ENCODE peak calls at places on chromosome 18, in nine cellular contexts. R is K562; D is effector memory CD4-positive, alpha-beta T cell; B is activated T-helper 1 cell treated with anti-CD3 and anti-CD28 coated beads, Interleukin-2, amount 50 U/mL, for 16 hours; N is H9; V is NCI-H1930; M is GM06990; H is breast epithelium; P is Panc1. T is an unnamed sample.

GRCh38 chr18:62354171-62354570 is 29.1 kb downstream of the TNFRSF11A start:
- DNase-seq in R (no peak), D (no peak), B (no peak), N (peak), V (no peak), M (no peak), H (no peak), P (no peak), T (no peak)

GRCh38 chr18:78602430-78602829 is 377.2 kb upstream of the SALL3 start:
- DNase-seq in R (no peak), D (no peak), B (no peak), N (no peak), V (no peak), M (no peak), H (no peak), P (no peak), T (no peak)

GRCh38 chr18:62586781-62587487 is 64.1 kb downstream of the ZCCHC2 start:
- DNase-seq in R (no peak), D (no peak), B (no peak), N (no peak), V (no peak), M (no peak), H (no peak), P (no peak), T (no peak)

GRCh38 chr18:35582899-35583558 is 1.5 kb downstream of the GALNT1 start:
- DNase-seq in R (no peak), D (no peak), B (no peak), N (no peak), V (peak), M (no peak), H (no peak), P (no peak), T (peak)

GRCh38 chr18:62790836-62791772 is 75.8 kb downstream of the PHLPP1 start:
- DNase-seq in R (no peak), D (no peak), B (no peak), N (no peak), V (no peak), M (no peak), H (no peak), P (no peak), T (peak)

GRCh38 chr18:27249933-27250332 is 64.8 kb upstream of the CHST9 start:
- DNase-seq in R (no peak), D (no peak), B (no peak), N (no peak), V (no peak), M (no peak), H (no peak), P (no peak), T (no peak)

GRCh38 chr18:58314284-58314683 is 270.3 kb downstream of the NEDD4L start:
- DNase-seq in R (no peak), D (no peak), B (no peak), N (no peak), V (no peak), M (no peak), H (peak), P (no peak), T (peak)

GRCh38 chr18:44839239-44839666 is 158.6 kb downstream of the SETBP1 start:
- DNase-seq in R (peak), D (peak), B (peak), N (peak), V (no peak), M (peak), H (peak), P (no peak), T (peak)

GRCh38 chr18:63551769-63552168 is 9.6 kb downstream of the SERPINB12 start:
- DNase-seq in R (no peak), D (no peak), B (no peak), N (no peak), V (no peak), M (no peak), H (no peak), P (no peak), T (no peak)

GRCh38 chr18:76988015-76988826 is 144.4 kb downstream of the MBP start:
- DNase-seq in R (no peak), D (no peak), B (no peak), N (no peak), V (no peak), M (no peak), H (no peak), P (no peak), T (no peak)

GRCh38 chr18:77077401-77077800 is 55.2 kb downstream of the MBP start:
- DNase-seq in R (no peak), D (no peak), B (no peak), N (peak), V (no peak), M (no peak), H (no peak), P (no peak), T (no peak)

GRCh38 chr18:5238371-5238758 is 41.3 kb upstream of the AKAIN1 start:
- DNase-seq in R (peak), D (peak), B (peak), N (peak), V (no peak), M (no peak), H (no peak), P (no peak), T (peak)

GRCh38 chr18:23143871-23144270 is 8.6 kb downstream of the CABLES1 start:
- DNase-seq in R (no peak), D (no peak), B (no peak), N (no peak), V (no peak), M (no peak), H (no peak), P (no peak), T (peak)

GRCh38 chr18:3794537-3795348 is 344.8 kb downstream of the TGIF1 start:
- DNase-seq in R (no peak), D (no peak), B (no peak), N (no peak), V (no peak), M (peak), H (no peak), P (no peak), T (peak)

GRCh38 chr18:37567061-37567993 is 1.7 kb upstream of the CELF4 start:
- DNase-seq in R (no peak), D (no peak), B (no peak), N (no peak), V (no peak), M (no peak), H (no peak), P (no peak), T (no peak)

GRCh38 chr18:21257383-21257782 is 15.4 kb downstream of the GREB1L start:
- DNase-seq in R (no peak), D (no peak), B (no peak), N (no peak), V (no peak), M (no peak), H (no peak), P (no peak), T (peak)

GRCh38 chr18:48607049-48607984 is 68.5 kb downstream of the CTIF start:
- DNase-seq in R (no peak), D (no peak), B (no peak), N (no peak), V (no peak), M (no peak), H (peak), P (no peak), T (peak)

GRCh38 chr18:3099327-3099726 is 86.4 kb upstream of the LPIN2 start:
- DNase-seq in R (no peak), D (no peak), B (no peak), N (no peak), V (no peak), M (no peak), H (no peak), P (no peak), T (no peak)

GRCh38 chr18:24118750-24119577 is 19.9 kb upstream of the CABYR start:
- DNase-seq in R (peak), D (peak), B (peak), N (peak), V (peak), M (peak), H (peak), P (no peak), T (peak)

GRCh38 chr18:57422313-57422872 is 12.8 kb upstream of the ONECUT2 start:
- DNase-seq in R (no peak), D (no peak), B (no peak), N (no peak), V (no peak), M (no peak), H (no peak), P (no peak), T (no peak)

GRCh38 chr18:45167109-45167551 is 448.1 kb upstream of the SLC14A2 start:
- DNase-seq in R (no peak), D (no peak), B (no peak), N (no peak), V (no peak), M (no peak), H (no peak), P (no peak), T (no peak)

GRCh38 chr18:3726241-3726951 is 276.4 kb downstream of the TGIF1 start:
- DNase-seq in R (no peak), D (no peak), B (no peak), N (no peak), V (no peak), M (no peak), H (no peak), P (no peak), T (no peak)

GRCh38 chr18:77068321-77068841 is 64.2 kb downstream of the MBP start:
- DNase-seq in R (no peak), D (no peak), B (no peak), N (no peak), V (no peak), M (peak), H (no peak), P (no peak), T (peak)

GRCh38 chr18:45730832-45731545 is 7.0 kb downstream of the SLC14A1 start:
- DNase-seq in R (no peak), D (no peak), B (no peak), N (no peak), V (no peak), M (no peak), H (no peak), P (peak), T (no peak)

GRCh38 chr18:49563130-49563540 is 1.3 kb downstream of the LIPG start:
- DNase-seq in R (no peak), D (no peak), B (no peak), N (no peak), V (no peak), M (no peak), H (no peak), P (no peak), T (no peak)

GRCh38 chr18:54532222-54532621 is 58.8 kb upstream of the DYNAP start:
- DNase-seq in R (no peak), D (no peak), B (no peak), N (peak), V (no peak), M (no peak), H (no peak), P (no peak), T (no peak)